ENCODE peak calls at places on chromosomes 13 and 19, in nine cellular contexts. A is amniotic stem cell; K is hepatocyte; P is mesenteric fat pad; M is stimulated activated CD4-positive, alpha-beta T cell treated with anti-CD3 and anti-CD28 coated beads, Interleukin-1b, Interleukin-23, amount 100 ng/mL, for 24 hours; D is epithelial cell of proximal tubule; G is ascending aorta; N is Daoy; E is endodermal cell. X is an unnamed sample.
A peak's percentile ranks its signal among the peaks of the same experiment; 100 is the strongest.

GRCh38 chr19:29706635-29707034 is 8.4 kb downstream of the C19orf12 start:
- DNase-seq in E (no peak), M (no peak), D (no peak), P (no peak), N (no peak), K (no peak), A (no peak), G (no peak), X (no peak)

GRCh38 chr19:45162464-45163143 is 1.8 kb upstream of the NKPD1 start:
- DNase-seq in D (no peak), M (no peak), A (no peak), G (no peak), N (no peak), K (no peak), E (no peak), P (no peak), X (no peak)

GRCh38 chr13:39415403-39415802 is 187.6 kb downstream of the LHFPL6 start:
- DNase-seq in D (no peak), K (no peak), E (peak; percentile 78), N (peak; percentile 19), A (no peak), P (no peak), G (peak; percentile 73), M (no peak), X (no peak)

GRCh38 chr19:53808710-53809125 is 15.4 kb downstream of the NLRP12 start:
- DNase-seq in P (no peak), A (no peak), M (no peak), N (peak; percentile 72), K (peak; percentile 45), E (peak; percentile 71), D (no peak), G (no peak), X (no peak)

GRCh38 chr19:58118979-58119733 is 21.1 kb upstream of the ZSCAN18 start:
- DNase-seq in G (no peak), K (no peak), P (no peak), A (no peak), E (no peak), N (no peak), D (no peak), M (no peak), X (no peak)

GRCh38 chr19:55369651-55370304 is 485 bp downstream of the IL11 start:
- DNase-seq in A (peak; percentile 57), G (no peak), N (peak; percentile 83), K (peak; percentile 68), M (no peak), P (no peak), E (peak; percentile 95), D (no peak), X (peak; percentile 71)

GRCh38 chr13:80050252-80050651 is 290.7 kb downstream of the SPRY2 start:
- DNase-seq in A (no peak), M (no peak), K (no peak), G (no peak), P (no peak), N (peak; percentile 11), D (no peak), E (no peak), X (no peak)

GRCh38 chr19:3375221-3376088 is 9.1 kb downstream of the NFIC start:
- DNase-seq in G (peak; percentile 96), A (no peak), E (peak; percentile 27), D (no peak), P (peak; percentile 95), N (no peak), M (no peak), K (no peak), X (no peak)

GRCh38 chr13:49836516-49836915 is 44.0 kb upstream of the KPNA3 start:
- DNase-seq in K (peak; percentile 37), E (peak; percentile 74), P (no peak), M (no peak), N (no peak), D (no peak), A (no peak), G (no peak), X (no peak)

GRCh38 chr19:32580353-32580900 is 563 bp upstream of the PDCD5 start:
- DNase-seq in K (no peak), A (no peak), M (no peak), N (no peak), D (no peak), E (no peak), G (peak; percentile 67), P (no peak), X (no peak)

GRCh38 chr13:43545317-43545874 is 241.4 kb downstream of the ENOX1 start:
- DNase-seq in G (no peak), N (no peak), M (no peak), A (no peak), P (no peak), D (no peak), K (no peak), E (no peak), X (no peak)

GRCh38 chr19:16541526-16542044 is 652 bp downstream of the CHERP start:
- DNase-seq in G (no peak), D (no peak), A (no peak), N (no peak), K (peak; percentile 37), M (no peak), E (peak; percentile 61), P (no peak), X (no peak)

GRCh38 chr13:25977216-25977615 is 74.6 kb downstream of the SHISA2 start:
- DNase-seq in M (no peak), N (peak; percentile 18), E (peak; percentile 93), G (no peak), A (no peak), K (no peak), P (no peak), D (peak; percentile 74), X (no peak)

GRCh38 chr19:8161135-8161646 is 11.8 kb upstream of the FBN3 start:
- DNase-seq in K (no peak), E (peak; percentile 75), M (no peak), D (no peak), G (no peak), N (peak; percentile 62), P (no peak), A (no peak), X (no peak)

GRCh38 chr19:43747557-43748204 is 7.1 kb downstream of the SMG9 start:
- DNase-seq in N (peak; percentile 63), K (no peak), P (no peak), G (no peak), D (no peak), A (no peak), M (no peak), E (no peak), X (no peak)

GRCh38 chr19:58477130-58477529 is 978 bp downstream of the ZNF446 start:
- DNase-seq in A (no peak), N (no peak), D (no peak), M (no peak), P (no peak), G (no peak), E (no peak), K (no peak), X (no peak)

GRCh38 chr13:52738719-52739467 is 727 bp downstream of the CNMD start:
- DNase-seq in D (no peak), M (peak; percentile 4), A (no peak), G (no peak), N (peak; percentile 27), K (peak; percentile 47), P (no peak), E (peak; percentile 87), X (peak; percentile 75)

GRCh38 chr13:25217023-25217909 is 45.2 kb upstream of the AMER2 start:
- DNase-seq in N (peak; percentile 11), D (peak; percentile 52), E (no peak), K (no peak), M (no peak), G (no peak), P (peak; percentile 33), A (no peak), X (no peak)

GRCh38 chr19:30546332-30546731 is 174.1 kb downstream of the ZNF536 start:
- DNase-seq in M (no peak), K (no peak), A (no peak), E (no peak), D (no peak), N (no peak), G (no peak), P (peak; percentile 11), X (no peak)

GRCh38 chr13:93290503-93290902 is 63.9 kb downstream of the GPC6 start:
- DNase-seq in K (peak; percentile 12), A (no peak), M (no peak), E (no peak), D (no peak), G (no peak), N (no peak), P (no peak), X (no peak)

GRCh38 chr13:72246396-72246795 is 379.4 kb upstream of the DACH1 start:
- DNase-seq in K (no peak), E (no peak), A (no peak), P (no peak), M (no peak), G (no peak), N (no peak), D (peak; percentile 18), X (no peak)

GRCh38 chr19:33462112-33462726 is 59.4 kb downstream of the PEPD start:
- DNase-seq in M (no peak), P (no peak), A (no peak), D (no peak), K (no peak), G (peak; percentile 30), E (peak; percentile 20), N (no peak), X (no peak)

GRCh38 chr13:110916671-110917142 is 1.8 kb upstream of the ANKRD10 start:
- DNase-seq in E (no peak), K (peak; percentile 37), P (no peak), A (peak; percentile 55), D (no peak), N (peak; percentile 48), M (no peak), G (no peak), X (no peak)

GRCh38 chr19:43581467-43581866 is 5.9 kb downstream of the PINLYP start:
- DNase-seq in M (no peak), P (no peak), K (no peak), D (no peak), A (no peak), N (no peak), E (no peak), G (no peak), X (no peak)

GRCh38 chr13:99956473-99957349 is 14.9 kb downstream of the ZIC5 start:
- DNase-seq in A (no peak), N (no peak), E (peak; percentile 85), K (no peak), D (no peak), P (no peak), G (no peak), M (no peak), X (peak; percentile 64)

GRCh38 chr13:23609414-23610186 is 39.4 kb downstream of the TNFRSF19 start:
- DNase-seq in P (no peak), M (no peak), K (no peak), N (peak; percentile 44), E (no peak), G (no peak), D (no peak), A (no peak), X (no peak)

GRCh38 chr19:57830071-57830602 is at the start of gene ZNF587B:
- DNase-seq in P (peak; percentile 90), E (peak; percentile 97), G (peak; percentile 72), D (no peak), N (peak; percentile 44), M (no peak), K (peak; percentile 90), A (no peak), X (peak; percentile 66)

GRCh38 chr13:52085416-52085815 is 43.5 kb downstream of the NEK5 start:
- DNase-seq in G (no peak), P (no peak), M (no peak), D (no peak), K (peak; percentile 48), N (peak; percentile 10), A (no peak), E (no peak), X (no peak)

GRCh38 chr19:48683349-48683748 is 10.5 kb upstream of the NTN5 start:
- DNase-seq in D (no peak), K (no peak), E (no peak), N (peak; percentile 33), P (no peak), G (no peak), A (no peak), M (no peak), X (peak; percentile 62)

GRCh38 chr13:23321534-23322241 is 111.8 kb downstream of the SACS start:
- DNase-seq in D (peak; percentile 72), P (no peak), E (no peak), A (peak; percentile 87), G (peak; percentile 92), M (peak; percentile 2), K (peak; percentile 62), N (peak; percentile 92), X (no peak)

GRCh38 chr13:95083758-95084157 is 217.5 kb downstream of the ABCC4 start:
- DNase-seq in N (peak; percentile 62), M (no peak), G (no peak), A (no peak), D (peak; percentile 40), P (no peak), K (no peak), E (no peak), X (no peak)